ENCODE peak calls at places on chromosome 7, in ten cellular contexts. Y is stimulated activated CD8-positive, alpha-beta memory T cell treated with anti-CD3 and anti-CD28 coated beads, Interleukin-15, amount 100 ng/mL, for 24 hours; H is activated naive CD4-positive, alpha-beta T cell; K is T1000; V is hypothalamus; X is GM04504; Z is cardiac fibroblast; R is activated effector memory CD4-positive, alpha-beta T cell treated with anti-CD3 and anti-CD28 coated beads, Interleukin-2, amount 50 U/mL, for 16 hours; D is A549; S is ELR. L is an unnamed sample.
A peak's percentile ranks its signal among the peaks of the same experiment; 100 is the strongest.

GRCh38 chr7:13524076-13524475 is 465.4 kb downstream of the ETV1 start:
- DNase-seq in V (no peak), X (no peak), H (no peak), S (no peak), R (no peak), K (no peak), D (no peak), Y (no peak), Z (no peak), L (no peak)

GRCh38 chr7:29915481-29916215 is 74.0 kb downstream of the SCRN1 start:
- DNase-seq in H (no peak), S (peak; percentile 30), Z (no peak), R (no peak), Y (no peak), K (no peak), D (no peak), V (no peak), X (no peak), L (no peak)

GRCh38 chr7:85111761-85112160 is 75.1 kb downstream of the SEMA3D start:
- DNase-seq in R (no peak), H (no peak), D (no peak), Z (peak; percentile 54), X (no peak), Y (no peak), V (no peak), S (peak; percentile 8), K (no peak), L (no peak)

GRCh38 chr7:101743241-101743994 is 74.0 kb upstream of the CUX1 start:
- DNase-seq in Y (peak; percentile 13), D (peak; percentile 60), V (no peak), H (peak; percentile 45), Z (peak; percentile 68), S (peak; percentile 53), R (peak; percentile 87), K (peak; percentile 15), X (peak; percentile 21), L (no peak)

GRCh38 chr7:38748056-38748610 is 117.0 kb upstream of the AMPH start:
- DNase-seq in K (no peak), Y (no peak), R (no peak), X (no peak), Z (peak; percentile 45), S (peak; percentile 51), H (no peak), V (no peak), D (peak; percentile 3), L (no peak)

GRCh38 chr7:27973625-27974024 is 207.0 kb downstream of the JAZF1 start:
- DNase-seq in D (no peak), R (no peak), V (no peak), K (no peak), H (no peak), X (no peak), Y (no peak), Z (no peak), S (no peak), L (no peak)

GRCh38 chr7:41881313-41882130 is 178.6 kb upstream of the INHBA start:
- DNase-seq in R (peak; percentile 86), D (no peak), H (peak; percentile 13), V (no peak), Y (peak; percentile 39), Z (peak; percentile 27), S (no peak), K (no peak), X (no peak), L (no peak)

GRCh38 chr7:12635830-12636229 is 51.6 kb upstream of the ARL4A start:
- DNase-seq in D (no peak), X (no peak), S (peak; percentile 69), Y (no peak), K (no peak), V (no peak), R (no peak), H (no peak), Z (no peak), L (no peak)

GRCh38 chr7:74026406-74027123 is 1.4 kb upstream of the ELN start:
- DNase-seq in Z (peak; percentile 76), K (peak; percentile 42), H (peak; percentile 40), S (peak; percentile 62), Y (peak; percentile 39), X (peak; percentile 33), V (peak; percentile 46), R (peak; percentile 83), D (peak; percentile 75), L (no peak)

GRCh38 chr7:29970158-29970557 is 19.4 kb downstream of the SCRN1 start:
- DNase-seq in X (no peak), Z (no peak), H (no peak), Y (no peak), S (peak; percentile 24), D (no peak), V (no peak), R (no peak), K (no peak), L (no peak)

GRCh38 chr7:27115161-27116018 is 12.9 kb upstream of the HOXA2 start:
- DNase-seq in V (no peak), Z (no peak), X (no peak), S (peak; percentile 84), H (no peak), R (no peak), D (peak; percentile 71), K (no peak), Y (no peak), L (no peak)

GRCh38 chr7:26305048-26305868 is 13.6 kb downstream of the SNX10 start:
- DNase-seq in X (no peak), K (no peak), D (no peak), H (peak; percentile 3), Y (no peak), R (no peak), V (no peak), Z (no peak), S (no peak), L (no peak)

GRCh38 chr7:98200364-98200763 is 10.9 kb upstream of the BHLHA15 start:
- DNase-seq in V (no peak), X (no peak), Y (no peak), Z (no peak), H (no peak), R (no peak), D (no peak), K (no peak), S (no peak), L (no peak)

GRCh38 chr7:66964391-66964790 is 31.0 kb downstream of the SBDS start:
- DNase-seq in V (no peak), S (peak; percentile 19), X (no peak), H (no peak), Y (no peak), Z (peak; percentile 80), D (no peak), R (no peak), K (no peak), L (no peak)

GRCh38 chr7:150487625-150488024 is 27.0 kb upstream of the GIMAP7 start:
- DNase-seq in V (no peak), H (no peak), K (no peak), D (no peak), R (no peak), Z (no peak), X (no peak), Y (no peak), S (no peak), L (no peak)

GRCh38 chr7:40815512-40815911 is 680.7 kb downstream of the SUGCT start:
- DNase-seq in X (peak; percentile 82), K (no peak), H (no peak), R (no peak), Z (peak; percentile 58), Y (no peak), V (no peak), D (no peak), S (peak; percentile 17), L (peak; percentile 33)

GRCh38 chr7:69691327-69691726 is 93.1 kb downstream of the AUTS2 start:
- DNase-seq in S (no peak), Y (no peak), D (no peak), H (no peak), Z (no peak), V (no peak), X (no peak), K (no peak), R (no peak), L (no peak)

GRCh38 chr7:66140924-66141323 is 26.3 kb downstream of the CRCP start:
- DNase-seq in D (no peak), V (no peak), H (no peak), K (no peak), R (no peak), S (peak; percentile 65), X (peak; percentile 67), Z (peak; percentile 90), Y (no peak), L (peak; percentile 26)

GRCh38 chr7:117780832-117781231 is 92.4 kb downstream of the CTTNBP2 start:
- DNase-seq in S (peak; percentile 15), V (no peak), H (no peak), Z (peak; percentile 1), D (no peak), R (no peak), K (no peak), X (no peak), Y (no peak), L (no peak)

GRCh38 chr7:114759347-114760062 is 162.4 kb upstream of the MDFIC start:
- DNase-seq in V (no peak), R (no peak), S (peak; percentile 21), Y (no peak), X (peak; percentile 5), D (no peak), K (no peak), Z (peak; percentile 4), H (no peak), L (no peak)

GRCh38 chr7:6432786-6433185 is 15.0 kb downstream of the DAGLB start:
- DNase-seq in Z (no peak), D (no peak), R (no peak), S (no peak), Y (no peak), V (no peak), X (no peak), H (no peak), K (no peak), L (no peak)

GRCh38 chr7:93715234-93715633 is 140.7 kb upstream of the CALCR start:
- DNase-seq in X (peak; percentile 3), Z (peak; percentile 77), R (no peak), V (no peak), K (no peak), D (peak; percentile 43), H (no peak), S (peak; percentile 56), Y (no peak), L (no peak)

GRCh38 chr7:142752376-142753225 is 3.3 kb downstream of the PRSS1 start:
- DNase-seq in V (no peak), S (no peak), K (no peak), R (no peak), X (no peak), D (no peak), Z (no peak), H (no peak), Y (no peak), L (no peak)

GRCh38 chr7:128815289-128815938 is 14.8 kb upstream of the FLNC start:
- DNase-seq in R (no peak), Z (no peak), V (no peak), H (no peak), D (no peak), S (no peak), X (no peak), Y (no peak), K (no peak), L (no peak)

GRCh38 chr7:42494722-42495121 is 257.7 kb upstream of the GLI3 start:
- DNase-seq in H (no peak), Y (no peak), D (no peak), Z (no peak), R (no peak), K (no peak), S (peak; percentile 9), X (no peak), V (no peak), L (peak; percentile 77)

GRCh38 chr7:149690688-149691446 is 82.5 kb downstream of the ZNF467 start:
- DNase-seq in R (no peak), H (no peak), V (no peak), Y (no peak), Z (peak; percentile 82), K (no peak), X (peak; percentile 56), D (peak; percentile 78), S (peak; percentile 68), L (peak; percentile 69)

L was measured in keratinocyte.